ENCODE peak calls at places on chromosomes 6 and 20, in seven cellular contexts. E is CD4-positive, alpha-beta T cell; R is amniotic stem cell; Q is activated CD4-positive, alpha-beta T cell treated with anti-CD3 and anti-CD28 coated beads, Interleukin-2, amount 50 U/mL, for 1 hour; N is RCC 7860; X is EL; Y is coronary artery. C is an unnamed sample.

GRCh38 chr20:62321978-62322377 is 19.2 kb downstream of the ADRM1 start:
- DNase-seq in Y (no peak), Q (no peak), R (no peak), N (no peak), X (no peak), E (no peak), C (no peak)

GRCh38 chr20:571754-572331 is 28.3 kb upstream of the CSNK2A1 start:
- DNase-seq in Q (no peak), X (peak), R (no peak), Y (no peak), N (no peak), E (no peak), C (no peak)

GRCh38 chr6:146358341-146359046 is 185.1 kb upstream of the RAB32 start:
- DNase-seq in N (peak), R (no peak), E (no peak), Y (no peak), X (peak), Q (no peak), C (no peak)

GRCh38 chr6:26215200-26216014 is 128.2 kb downstream of the HFE start:
- DNase-seq in E (no peak), R (no peak), X (peak), N (peak), Y (no peak), Q (no peak), C (peak)

GRCh38 chr6:125363010-125363359 is 61.2 kb upstream of the HDDC2 start:
- DNase-seq in X (peak), Y (no peak), E (no peak), N (no peak), Q (no peak), R (peak), C (peak)

GRCh38 chr6:89564752-89565427 is 73.7 kb downstream of the LYRM2 start:
- DNase-seq in Q (no peak), R (no peak), E (no peak), N (no peak), X (no peak), Y (no peak), C (peak)

GRCh38 chr6:120908767-120909166 is 425.5 kb downstream of the TBC1D32 start:
- DNase-seq in N (no peak), E (no peak), Y (no peak), Q (no peak), R (no peak), X (no peak), C (no peak)

GRCh38 chr6:36127462-36128016 is 2.8 kb upstream of the MAPK13 start:
- DNase-seq in X (peak), Q (no peak), Y (no peak), R (no peak), E (no peak), N (peak), C (peak)

GRCh38 chr20:53133134-53133533 is 161.0 kb downstream of the TSHZ2 start:
- DNase-seq in Q (no peak), Y (no peak), R (no peak), N (no peak), E (no peak), X (no peak), C (no peak)

GRCh38 chr20:61708891-61709290 is 356.8 kb downstream of the TAF4 start:
- DNase-seq in N (no peak), Q (no peak), Y (no peak), E (no peak), X (no peak), R (no peak), C (no peak)

GRCh38 chr6:125843593-125843992 is 52.8 kb downstream of the NCOA7 start:
- DNase-seq in Y (no peak), R (no peak), Q (no peak), E (no peak), N (no peak), X (no peak), C (no peak)

GRCh38 chr6:156102129-156102528 is 646.5 kb upstream of the NOX3 start:
- DNase-seq in X (peak), R (no peak), Q (no peak), Y (no peak), E (no peak), N (peak), C (no peak)

C was measured in HepG2.